ENCODE peak calls at places on chromosomes 4 and X, in ten cellular contexts. X, W, P, U, Q, O, S, R, F and N are unnamed samples.

GRCh38 chrX:137051978-137052640 is 18.3 kb upstream of the GPR101 start:
- DNase-seq in X (peak; percentile 82), W (peak; percentile 29), P (peak; percentile 63), U (peak; percentile 32), Q (peak; percentile 40), O (peak; percentile 59), S (peak; percentile 75), R (peak; percentile 52), F (no peak), N (peak; percentile 65)

GRCh38 chr4:947491-947971 is 15.3 kb downstream of the TMEM175 start:
- DNase-seq in X (no peak), W (no peak), P (no peak), U (no peak), Q (no peak), O (no peak), S (no peak), R (no peak), F (no peak), N (no peak)

GRCh38 chr4:10172278-10173038 is 55.9 kb upstream of the WDR1 start:
- DNase-seq in X (no peak), W (no peak), P (no peak), U (no peak), Q (no peak), O (no peak), S (no peak), R (no peak), F (no peak), N (no peak)

GRCh38 chr4:153138736-153139135 is 65.5 kb upstream of the TRIM2 start:
- DNase-seq in X (no peak), W (no peak), P (no peak), U (no peak), Q (no peak), O (peak; percentile 59), S (no peak), R (no peak), F (no peak), N (no peak)

GRCh38 chr4:151911970-151912369 is 151.2 kb upstream of the GATB start:
- DNase-seq in X (no peak), W (no peak), P (no peak), U (no peak), Q (no peak), O (no peak), S (no peak), R (no peak), F (no peak), N (no peak)

GRCh38 chr4:78612398-78613005 is 60.9 kb downstream of the ANXA3 start:
- DNase-seq in X (peak; percentile 42), W (peak; percentile 55), P (no peak), U (peak; percentile 47), Q (no peak), O (peak; percentile 78), S (peak; percentile 35), R (peak; percentile 42), F (no peak), N (no peak)

GRCh38 chr4:85200106-85200505 is 233.6 kb upstream of the WDFY3 start:
- DNase-seq in X (no peak), W (peak; percentile 67), P (no peak), U (peak; percentile 3), Q (no peak), O (no peak), S (no peak), R (no peak), F (no peak), N (no peak)

GRCh38 chrX:13955095-13955647 is 74.5 kb downstream of the GEMIN8 start:
- DNase-seq in X (no peak), W (no peak), P (no peak), U (no peak), Q (no peak), O (no peak), S (no peak), R (no peak), F (no peak), N (no peak)

GRCh38 chr4:11805837-11806236 is 377.1 kb upstream of the HS3ST1 start:
- DNase-seq in X (no peak), W (peak; percentile 41), P (no peak), U (peak; percentile 0), Q (no peak), O (no peak), S (peak; percentile 23), R (no peak), F (no peak), N (no peak)

GRCh38 chrX:35711281-35711680 is 86.9 kb upstream of the MAGEB16 start:
- DNase-seq in X (no peak), W (peak; percentile 8), P (no peak), U (no peak), Q (no peak), O (no peak), S (no peak), R (no peak), F (no peak), N (no peak)

GRCh38 chr4:102322736-102323135 is 22.5 kb downstream of the SLC39A8 start:
- DNase-seq in X (no peak), W (peak; percentile 13), P (no peak), U (no peak), Q (no peak), O (no peak), S (no peak), R (no peak), F (no peak), N (no peak)

GRCh38 chr4:139768366-139768765 is 102.7 kb downstream of the MGST2 start:
- DNase-seq in X (no peak), W (no peak), P (no peak), U (no peak), Q (no peak), O (no peak), S (no peak), R (no peak), F (no peak), N (no peak)

GRCh38 chrX:123093792-123094191 is 90.3 kb upstream of the GRIA3 start:
- DNase-seq in X (no peak), W (no peak), P (no peak), U (no peak), Q (no peak), O (no peak), S (no peak), R (no peak), F (no peak), N (no peak)

GRCh38 chr4:24810016-24810415 is 14.6 kb downstream of the SOD3 start:
- DNase-seq in X (no peak), W (no peak), P (no peak), U (no peak), Q (no peak), O (no peak), S (no peak), R (peak; percentile 6), F (no peak), N (no peak)

GRCh38 chr4:127730142-127730913 is at the start of gene SLC25A31:
- DNase-seq in X (no peak), W (no peak), P (no peak), U (no peak), Q (no peak), O (no peak), S (no peak), R (no peak), F (no peak), N (no peak)

GRCh38 chr4:187840814-187841213 is 154.8 kb upstream of the ZFP42 start:
- DNase-seq in X (no peak), W (no peak), P (no peak), U (peak; percentile 6), Q (no peak), O (no peak), S (no peak), R (no peak), F (no peak), N (no peak)

GRCh38 chr4:75985116-75985515 is 5.6 kb downstream of the SDAD1 start:
- DNase-seq in X (no peak), W (peak; percentile 81), P (no peak), U (peak; percentile 66), Q (no peak), O (no peak), S (no peak), R (no peak), F (no peak), N (no peak)

GRCh38 chrX:74242050-74242449 is 61.9 kb upstream of the ZCCHC13 start:
- DNase-seq in X (no peak), W (peak; percentile 35), P (no peak), U (peak; percentile 22), Q (no peak), O (no peak), S (no peak), R (no peak), F (no peak), N (no peak)

GRCh38 chrX:118644378-118644777 is 83.0 kb upstream of the IL13RA1 start:
- DNase-seq in X (no peak), W (peak; percentile 58), P (no peak), U (peak; percentile 14), Q (no peak), O (peak; percentile 3), S (peak; percentile 1), R (no peak), F (no peak), N (no peak)

GRCh38 chr4:48033825-48034413 is 17.3 kb downstream of the NIPAL1 start:
- DNase-seq in X (peak; percentile 87), W (peak; percentile 28), P (peak; percentile 50), U (peak; percentile 34), Q (peak; percentile 30), O (peak; percentile 21), S (no peak), R (peak; percentile 65), F (no peak), N (no peak)

GRCh38 chr4:77990456-77990855 is 66.7 kb upstream of the FRAS1 start:
- DNase-seq in X (no peak), W (no peak), P (no peak), U (no peak), Q (no peak), O (no peak), S (no peak), R (no peak), F (no peak), N (no peak)

GRCh38 chrX:133335027-133335426 is 80.3 kb downstream of the GPC4 start:
- DNase-seq in X (peak; percentile 19), W (no peak), P (no peak), U (no peak), Q (no peak), O (no peak), S (peak; percentile 61), R (peak; percentile 39), F (no peak), N (no peak)

GRCh38 chr4:122689972-122690371 is 42.5 kb upstream of the BBS12 start:
- DNase-seq in X (no peak), W (no peak), P (no peak), U (no peak), Q (no peak), O (no peak), S (no peak), R (no peak), F (no peak), N (no peak)

GRCh38 chr4:99395595-99396364 is 39.4 kb downstream of the ADH7 start:
- DNase-seq in X (no peak), W (peak; percentile 71), P (no peak), U (peak; percentile 90), Q (no peak), O (no peak), S (no peak), R (no peak), F (no peak), N (no peak)

GRCh38 chr4:5973486-5974220 is 44.6 kb downstream of the C4orf50 start:
- DNase-seq in X (no peak), W (no peak), P (no peak), U (no peak), Q (no peak), O (no peak), S (no peak), R (no peak), F (peak; percentile 85), N (no peak)

GRCh38 chr4:75289843-75290616 is 224.2 kb downstream of the RCHY1 start:
- DNase-seq in X (no peak), W (peak; percentile 43), P (no peak), U (peak; percentile 17), Q (no peak), O (no peak), S (peak; percentile 49), R (peak; percentile 44), F (no peak), N (no peak)

GRCh38 chr4:124762956-124763355 is 50.4 kb upstream of the ANKRD50 start:
- DNase-seq in X (no peak), W (no peak), P (no peak), U (peak; percentile 1), Q (no peak), O (no peak), S (no peak), R (no peak), F (no peak), N (no peak)

GRCh38 chr4:39970559-39971270 is 7.0 kb downstream of the PDS5A start:
- DNase-seq in X (no peak), W (peak; percentile 9), P (no peak), U (no peak), Q (no peak), O (peak; percentile 61), S (no peak), R (no peak), F (peak; percentile 1), N (peak; percentile 54)